ENCODE peak calls at places on chromosomes 2 and 18, in nine cellular contexts. U is NCI-H524, H is HuH-7, O is glomerular endothelial cell, G is A172, L is naive B cell, F is iris pigment epithelial cell, C is GM19239, J is ovary. B is an unnamed sample.

GRCh38 chr2:189165656-189166380 is 13.7 kb downstream of the COL5A2 start:
- DNase-seq in F (no peak), C (no peak), J (no peak), G (no peak), O (no peak), L (no peak), U (no peak), H (no peak), B (no peak)

GRCh38 chr2:105868060-105868459 is 123.3 kb downstream of the NCK2 start:
- DNase-seq in J (no peak), U (no peak), H (no peak), O (no peak), G (no peak), L (peak; percentile 23), F (no peak), C (no peak), B (no peak)

GRCh38 chr18:67694787-67695186 is 178.3 kb upstream of the DSEL start:
- DNase-seq in O (no peak), G (no peak), U (no peak), F (no peak), L (no peak), H (no peak), C (no peak), J (no peak), B (peak; percentile 4)

GRCh38 chr2:66509326-66509811 is 74.4 kb downstream of the MEIS1 start:
- DNase-seq in U (no peak), O (no peak), L (no peak), J (no peak), C (no peak), H (no peak), F (peak; percentile 32), G (peak; percentile 18), B (no peak)

GRCh38 chr2:68000170-68000825 is 62.5 kb downstream of the C1D start:
- DNase-seq in G (no peak), C (no peak), H (no peak), L (no peak), O (no peak), F (peak; percentile 13), J (no peak), U (no peak), B (no peak)

GRCh38 chr2:102736174-102736606 is 25.6 kb upstream of the TMEM182 start:
- DNase-seq in C (peak; percentile 22), H (peak; percentile 58), J (peak; percentile 23), G (peak; percentile 13), U (no peak), F (peak; percentile 28), L (no peak), O (no peak), B (no peak)

GRCh38 chr18:28189400-28190239 is 12.7 kb upstream of the CDH2 start:
- DNase-seq in O (peak; percentile 56), L (no peak), C (no peak), G (peak; percentile 63), H (no peak), J (no peak), F (peak; percentile 87), U (no peak), B (no peak)

GRCh38 chr2:237869357-237870102 is 10.1 kb downstream of the RAMP1 start:
- DNase-seq in U (no peak), F (no peak), H (no peak), C (no peak), L (no peak), G (no peak), O (no peak), J (no peak), B (no peak)

B was measured in AG04449.